ENCODE peak calls at places on chromosome 2, in eight cellular contexts. H, K, R, X, B, L, V and P are unnamed samples.

GRCh38 chr2:33673937-33674336 is 74.8 kb upstream of the FAM98A start:
- DNase-seq in H (no peak), K (no peak), R (peak), X (no peak), B (no peak), L (no peak), V (no peak), P (no peak)

GRCh38 chr2:68295523-68295922 is 24.2 kb downstream of the CNRIP1 start:
- DNase-seq in H (no peak), K (no peak), R (no peak), X (no peak), B (no peak), L (no peak), V (no peak), P (no peak)

GRCh38 chr2:68200157-68200787 is 42.6 kb downstream of the PNO1 start:
- DNase-seq in H (no peak), K (no peak), R (no peak), X (no peak), B (no peak), L (no peak), V (no peak), P (no peak)

GRCh38 chr2:39706350-39706749 is 40.6 kb downstream of the TMEM178A start:
- DNase-seq in H (no peak), K (no peak), R (no peak), X (no peak), B (no peak), L (no peak), V (no peak), P (no peak)

GRCh38 chr2:27211241-27211942 is 449 bp upstream of the ATRAID start:
- DNase-seq in H (no peak), K (no peak), R (no peak), X (peak), B (no peak), L (no peak), V (no peak), P (no peak)

GRCh38 chr2:94871226-94872087 is at the start of gene TEKT4:
- DNase-seq in H (peak), K (no peak), R (no peak), X (no peak), B (no peak), L (no peak), V (peak), P (peak)

GRCh38 chr2:240917009-240917683 is 11.0 kb downstream of the CROCC2 start:
- DNase-seq in H (peak), K (no peak), R (no peak), X (peak), B (peak), L (no peak), V (peak), P (peak)

GRCh38 chr2:3647831-3648651 is 10.0 kb upstream of the ALLC start:
- DNase-seq in H (no peak), K (no peak), R (no peak), X (no peak), B (no peak), L (no peak), V (no peak), P (no peak)

GRCh38 chr2:111168528-111168929 is 47.8 kb downstream of the BCL2L11 start:
- DNase-seq in H (no peak), K (no peak), R (peak), X (peak), B (peak), L (no peak), V (peak), P (no peak)

GRCh38 chr2:118847447-118848172 is at the start of gene EN1:
- DNase-seq in H (no peak), K (no peak), R (peak), X (no peak), B (peak), L (peak), V (no peak), P (no peak)

GRCh38 chr2:216888907-216889622 is 29.2 kb upstream of the TNP1 start:
- DNase-seq in H (no peak), K (no peak), R (no peak), X (no peak), B (peak), L (no peak), V (no peak), P (no peak)

GRCh38 chr2:55861733-55862132 is 61.8 kb downstream of the EFEMP1 start:
- DNase-seq in H (no peak), K (no peak), R (peak), X (no peak), B (no peak), L (no peak), V (no peak), P (peak)

GRCh38 chr2:234949762-234950434 is 1.9 kb upstream of the SH3BP4 start:
- DNase-seq in H (no peak), K (peak), R (peak), X (no peak), B (no peak), L (no peak), V (no peak), P (no peak)

GRCh38 chr2:179240481-179241451 is 23.9 kb downstream of the SESTD1 start:
- DNase-seq in H (no peak), K (no peak), R (no peak), X (no peak), B (no peak), L (no peak), V (no peak), P (no peak)

GRCh38 chr2:16238756-16239150 is 298.4 kb downstream of the MYCN start:
- DNase-seq in H (no peak), K (no peak), R (no peak), X (no peak), B (no peak), L (no peak), V (no peak), P (no peak)

GRCh38 chr2:36696533-36696932 is at the start of gene VIT:
- DNase-seq in H (no peak), K (no peak), R (no peak), X (no peak), B (no peak), L (no peak), V (no peak), P (no peak)
- H3K4me3 ChIP-seq in H (no peak), K (peak), R (peak), X (no peak), B (peak), L (no peak), V (peak), P (peak)

GRCh38 chr2:174333502-174334277 is 1.1 kb upstream of the SP9 start:
- DNase-seq in H (no peak), K (no peak), R (no peak), X (no peak), B (no peak), L (peak), V (no peak), P (no peak)
- H3K4me3 ChIP-seq in H (no peak), K (no peak), R (no peak), X (no peak), B (no peak), L (peak), V (no peak), P (no peak)

DNA sequence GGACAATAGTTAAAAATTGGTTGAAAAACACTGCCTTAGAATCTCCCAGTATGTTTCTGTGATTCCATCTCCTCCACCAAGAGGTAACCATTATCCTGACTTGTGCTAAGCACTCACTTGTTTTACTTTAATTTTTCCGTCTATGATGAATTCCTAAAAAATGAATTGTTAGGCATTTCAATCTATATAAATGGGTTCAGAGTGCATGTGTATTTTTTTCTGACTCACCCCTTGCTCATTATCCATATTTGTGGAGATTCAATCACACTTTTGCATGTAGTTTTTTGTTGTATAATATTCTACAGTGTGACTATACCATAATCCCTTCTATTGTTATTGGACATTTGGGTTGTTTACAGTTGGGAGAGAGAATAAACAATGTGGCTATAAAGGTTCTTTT is 1.3 kb downstream of the NDUFB3 start:
- DNase-seq in H (no peak), K (no peak), R (no peak), X (no peak), B (no peak), L (no peak), V (no peak), P (no peak)
- H3K4me3 ChIP-seq in H (no peak), K (no peak), R (no peak), X (no peak), B (peak), L (peak), V (peak), P (peak)

GRCh38 chr2:48531141-48531648 is 1.2 kb downstream of the STON1 start:
- DNase-seq in H (no peak), K (peak), R (peak), X (no peak), B (no peak), L (peak), V (no peak), P (no peak)
- H3K4me3 ChIP-seq in H (peak), K (peak), R (peak), X (peak), B (peak), L (peak), V (peak), P (peak)

DNA sequence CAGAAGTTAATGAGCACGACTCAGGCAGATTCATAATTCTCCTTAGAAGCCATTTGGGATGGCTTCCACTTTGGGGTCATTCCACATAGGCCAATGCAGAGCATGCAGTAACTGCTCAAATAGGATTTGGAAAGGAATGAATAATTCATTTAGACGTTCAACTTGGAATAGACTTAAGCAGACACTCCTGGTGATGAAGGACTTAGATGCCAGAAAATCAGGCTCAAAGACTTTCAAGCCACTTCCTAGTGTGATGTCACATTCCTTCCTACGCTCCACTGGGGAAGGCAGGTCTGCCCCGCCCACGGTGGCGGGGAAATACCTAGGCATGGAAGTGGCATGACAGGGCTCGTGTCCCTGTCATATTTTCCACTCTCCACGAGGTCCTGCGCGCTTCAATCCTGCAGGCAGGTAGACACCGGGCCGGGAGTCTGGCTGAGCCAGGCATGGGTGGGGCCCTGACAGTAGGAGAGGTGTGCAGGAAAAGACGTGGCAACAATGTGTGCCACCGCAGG is at the start of gene IL1RL2:
- DNase-seq in H (peak), K (no peak), R (no peak), X (peak), B (peak), L (no peak), V (no peak), P (no peak)
- H3K4me3 ChIP-seq in H (peak), K (peak), R (peak), X (peak), B (peak), L (no peak), V (peak), P (peak)

GRCh38 chr2:173357351-173357750 is 2.7 kb downstream of the CDCA7 start:
- DNase-seq in H (no peak), K (no peak), R (no peak), X (no peak), B (no peak), L (no peak), V (no peak), P (no peak)
- H3K4me3 ChIP-seq in H (no peak), K (no peak), R (no peak), X (no peak), B (no peak), L (no peak), V (no peak), P (no peak)

DNA sequence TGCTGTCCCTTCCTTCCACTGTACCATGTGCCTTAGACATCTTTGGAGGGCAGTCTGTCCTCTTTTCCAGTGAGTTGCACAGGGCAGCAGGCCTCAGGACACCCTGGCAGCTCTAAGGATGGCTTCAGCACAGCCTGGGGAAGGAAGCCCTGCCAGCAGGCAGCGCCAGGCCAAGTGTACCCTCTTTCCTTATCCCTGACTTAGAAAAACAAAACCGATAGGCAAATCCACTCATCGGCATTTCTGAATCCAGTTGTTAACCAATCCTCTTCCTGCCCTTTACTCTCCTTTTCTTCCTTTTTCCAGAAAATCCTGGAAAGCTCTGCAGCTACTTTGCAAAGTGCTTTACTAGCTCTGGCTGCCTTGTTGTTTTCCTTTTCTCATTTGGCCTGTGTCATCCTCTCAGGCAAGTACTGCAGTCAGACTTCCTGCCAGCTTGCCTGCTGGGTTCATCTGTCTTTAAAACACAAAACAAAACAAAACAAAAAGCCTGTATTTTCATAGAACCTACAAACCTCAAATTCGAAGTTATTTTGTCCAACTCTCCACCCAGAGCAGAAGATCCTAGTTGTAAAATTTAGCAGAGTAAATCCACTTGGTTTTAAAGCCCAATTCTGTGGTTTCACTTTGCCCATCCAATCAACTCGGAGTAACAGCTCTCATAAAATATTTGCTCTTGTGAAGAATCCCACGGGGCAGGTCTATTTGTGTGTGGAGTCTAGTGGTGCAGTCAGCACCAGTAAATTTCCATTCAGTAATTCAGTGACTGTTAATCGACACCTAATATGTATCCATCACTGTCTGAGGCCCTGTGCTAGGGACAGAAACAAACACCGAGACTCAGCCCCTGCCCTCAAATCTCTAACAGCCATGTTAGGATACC is 45.2 kb downstream of the PCBP1 start:
- DNase-seq in H (peak), K (no peak), R (peak), X (no peak), B (peak), L (no peak), V (peak), P (no peak)
- H3K4me3 ChIP-seq in H (peak), K (no peak), R (peak), X (peak), B (peak), L (no peak), V (peak), P (peak)

GRCh38 chr2:88452980-88453582 is 588 bp upstream of the FOXI3 start:
- DNase-seq in H (no peak), K (no peak), R (no peak), X (no peak), B (no peak), L (peak), V (no peak), P (no peak)
- H3K4me3 ChIP-seq in H (no peak), K (no peak), R (no peak), X (no peak), B (peak), L (peak), V (peak), P (peak)

DNA sequence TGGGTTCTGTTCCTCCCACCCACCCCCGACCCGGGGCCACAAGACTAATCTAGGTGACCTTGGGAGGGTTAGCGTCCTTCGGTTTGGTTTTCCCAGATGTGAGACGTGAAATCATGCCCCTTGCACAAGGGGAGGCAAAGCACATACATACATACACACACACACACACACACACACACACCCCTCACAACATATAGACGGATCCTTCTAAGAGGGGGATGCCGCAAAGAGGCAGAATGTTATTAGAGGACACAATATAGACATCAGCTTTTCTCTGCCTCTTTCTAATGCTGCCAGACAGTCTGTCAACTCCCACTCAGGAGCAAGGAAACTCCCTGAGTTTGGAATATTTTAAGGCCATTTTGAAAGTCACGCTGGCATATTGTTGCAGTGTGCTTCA is 636 bp upstream of the RBMS1 start:
- DNase-seq in H (no peak), K (no peak), R (no peak), X (no peak), B (no peak), L (no peak), V (no peak), P (no peak)
- H3K4me3 ChIP-seq in H (peak), K (peak), R (peak), X (peak), B (peak), L (peak), V (peak), P (peak)

DNA sequence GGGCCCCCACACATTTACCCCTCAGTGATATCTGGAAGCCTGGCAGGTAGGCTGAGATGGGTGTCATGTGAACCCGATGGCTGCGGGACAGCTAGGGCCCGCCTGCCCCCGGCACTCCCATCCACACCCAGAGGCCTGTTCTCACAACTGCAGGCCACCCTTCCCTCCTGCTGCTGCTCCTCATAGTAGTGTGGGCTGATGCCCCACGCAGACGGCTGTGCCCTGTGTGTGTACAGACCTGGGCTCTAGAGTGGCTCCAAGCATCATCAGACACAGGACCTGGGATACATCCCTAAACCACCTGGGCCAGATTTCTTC is 13.0 kb downstream of the ADRA2B start:
- DNase-seq in H (peak), K (no peak), R (no peak), X (no peak), B (no peak), L (no peak), V (no peak), P (no peak)
- H3K4me3 ChIP-seq in H (no peak), K (no peak), R (no peak), X (no peak), B (no peak), L (no peak), V (no peak), P (no peak)